ENCODE peak calls at places on chromosomes 13 and 19, in nine cellular contexts. One of them, this sample, is unnamed.
A peak's percentile ranks its signal among the peaks of the same experiment; 100 is the strongest.

GRCh38 chr19:42348211-42348610 is 22.8 kb downstream of the MEGF8 start:
- DNase-seq in bronchial epithelial cell: no peak
- DNase-seq in epithelial cell of proximal tubule: no peak
- DNase-seq in PC-3: no peak
- DNase-seq in thyroid gland: no peak
- DNase-seq in AG10803: no peak
- DNase-seq in BJ: no peak
- DNase-seq in Panc1: no peak
- DNase-seq in cardiac fibroblast: no peak
- DNase-seq in this sample: no peak

GRCh38 chr13:41505209-41505835 is 48.0 kb downstream of the RGCC start:
- DNase-seq in bronchial epithelial cell: peak; percentile 68
- DNase-seq in epithelial cell of proximal tubule: peak; percentile 22
- DNase-seq in PC-3: peak; percentile 8
- DNase-seq in thyroid gland: no peak
- DNase-seq in AG10803: peak; percentile 95
- DNase-seq in BJ: peak; percentile 90
- DNase-seq in Panc1: no peak
- DNase-seq in cardiac fibroblast: peak; percentile 92
- DNase-seq in this sample: peak; percentile 70

GRCh38 chr13:100633461-100633860 is 41.1 kb downstream of the TMTC4 start:
- DNase-seq in bronchial epithelial cell: peak; percentile 99
- DNase-seq in epithelial cell of proximal tubule: peak; percentile 92
- DNase-seq in PC-3: peak; percentile 88
- DNase-seq in thyroid gland: peak; percentile 16
- DNase-seq in AG10803: peak; percentile 94
- DNase-seq in BJ: peak; percentile 66
- DNase-seq in Panc1: peak; percentile 43
- DNase-seq in cardiac fibroblast: peak; percentile 96
- DNase-seq in this sample: peak; percentile 80

GRCh38 chr19:46629546-46630025 is 4.7 kb upstream of the PTGIR start:
- DNase-seq in bronchial epithelial cell: no peak
- DNase-seq in epithelial cell of proximal tubule: no peak
- DNase-seq in PC-3: no peak
- DNase-seq in thyroid gland: no peak
- DNase-seq in AG10803: no peak
- DNase-seq in BJ: no peak
- DNase-seq in Panc1: no peak
- DNase-seq in cardiac fibroblast: no peak
- DNase-seq in this sample: no peak

GRCh38 chr13:113078895-113079720 is 26.5 kb upstream of the F7 start:
- DNase-seq in bronchial epithelial cell: no peak
- DNase-seq in epithelial cell of proximal tubule: no peak
- DNase-seq in PC-3: no peak
- DNase-seq in thyroid gland: no peak
- DNase-seq in AG10803: no peak
- DNase-seq in BJ: no peak
- DNase-seq in Panc1: no peak
- DNase-seq in cardiac fibroblast: no peak
- DNase-seq in this sample: no peak

GRCh38 chr19:5539431-5539833 is 28.3 kb downstream of the TINCR start:
- DNase-seq in bronchial epithelial cell: no peak
- DNase-seq in epithelial cell of proximal tubule: no peak
- DNase-seq in PC-3: no peak
- DNase-seq in thyroid gland: no peak
- DNase-seq in AG10803: no peak
- DNase-seq in BJ: no peak
- DNase-seq in Panc1: no peak
- DNase-seq in cardiac fibroblast: no peak
- DNase-seq in this sample: no peak

GRCh38 chr19:28614634-28615545 is 598.1 kb downstream of the UQCRFS1 start:
- DNase-seq in bronchial epithelial cell: no peak
- DNase-seq in epithelial cell of proximal tubule: no peak
- DNase-seq in PC-3: no peak
- DNase-seq in thyroid gland: no peak
- DNase-seq in AG10803: no peak
- DNase-seq in BJ: no peak
- DNase-seq in Panc1: no peak
- DNase-seq in cardiac fibroblast: no peak
- DNase-seq in this sample: no peak

GRCh38 chr19:45470147-45471081 is 2.6 kb downstream of the FOSB start:
- DNase-seq in bronchial epithelial cell: peak; percentile 70
- DNase-seq in epithelial cell of proximal tubule: no peak
- DNase-seq in PC-3: peak; percentile 84
- DNase-seq in thyroid gland: peak; percentile 21
- DNase-seq in AG10803: peak; percentile 62
- DNase-seq in BJ: no peak
- DNase-seq in Panc1: no peak
- DNase-seq in cardiac fibroblast: peak; percentile 65
- DNase-seq in this sample: no peak

GRCh38 chr19:39843919-39844793 is 2.0 kb downstream of the FBL start:
- DNase-seq in bronchial epithelial cell: peak; percentile 50
- DNase-seq in epithelial cell of proximal tubule: no peak
- DNase-seq in PC-3: peak; percentile 64
- DNase-seq in thyroid gland: no peak
- DNase-seq in AG10803: peak; percentile 60
- DNase-seq in BJ: no peak
- DNase-seq in Panc1: peak; percentile 97
- DNase-seq in cardiac fibroblast: peak; percentile 71
- DNase-seq in this sample: no peak

DNA sequence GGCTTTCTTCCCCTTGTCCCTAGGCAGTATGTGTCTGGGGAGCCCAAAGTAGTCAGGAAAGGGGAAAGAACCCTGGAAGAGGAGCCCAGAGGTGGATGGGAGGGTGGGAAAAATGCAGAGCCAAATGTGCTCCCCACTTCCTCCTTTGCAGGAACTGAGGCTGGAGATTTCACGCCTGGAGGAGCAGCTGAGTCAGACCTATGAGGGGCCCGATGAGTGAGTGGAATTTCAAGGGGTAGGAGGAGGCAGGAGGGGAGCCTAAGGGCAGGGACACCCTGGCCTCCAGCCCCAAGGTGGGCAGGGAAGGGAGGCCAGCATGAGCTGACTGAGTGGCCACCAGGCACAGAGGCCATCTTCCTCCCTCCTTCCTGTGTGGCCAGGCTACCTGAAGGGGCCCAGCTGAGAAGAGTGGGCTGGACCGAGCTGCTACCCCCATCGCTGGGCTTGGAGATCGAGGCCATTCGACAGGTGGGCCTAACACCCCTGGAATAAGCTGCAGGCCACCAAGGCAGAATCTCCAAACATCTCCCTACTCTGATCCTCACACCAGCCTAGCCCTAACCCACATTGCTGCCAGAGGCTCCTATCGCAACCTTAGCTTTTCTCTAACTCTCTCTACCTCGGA is 14.3 kb downstream of the PTH2 start:
- DNase-seq in bronchial epithelial cell: peak; percentile 35
- DNase-seq in epithelial cell of proximal tubule: no peak
- DNase-seq in PC-3: no peak
- DNase-seq in thyroid gland: no peak
- DNase-seq in AG10803: no peak
- DNase-seq in BJ: no peak
- DNase-seq in Panc1: no peak
- DNase-seq in cardiac fibroblast: no peak
- DNase-seq in this sample: peak; percentile 16
- H3K4me3 ChIP-seq in bronchial epithelial cell: no peak overlapping the region
- H3K4me3 ChIP-seq in epithelial cell of proximal tubule: no peak overlapping the region
- H3K4me3 ChIP-seq in PC-3: no peak overlapping the region
- H3K4me3 ChIP-seq in thyroid gland: no peak overlapping the region
- H3K4me3 ChIP-seq in AG10803: no peak overlapping the region
- H3K4me3 ChIP-seq in BJ: no peak overlapping the region
- H3K4me3 ChIP-seq in Panc1: no peak overlapping the region
- H3K4me3 ChIP-seq in cardiac fibroblast: no peak overlapping the region
- H3K4me3 ChIP-seq in this sample: no peak overlapping the region

DNA sequence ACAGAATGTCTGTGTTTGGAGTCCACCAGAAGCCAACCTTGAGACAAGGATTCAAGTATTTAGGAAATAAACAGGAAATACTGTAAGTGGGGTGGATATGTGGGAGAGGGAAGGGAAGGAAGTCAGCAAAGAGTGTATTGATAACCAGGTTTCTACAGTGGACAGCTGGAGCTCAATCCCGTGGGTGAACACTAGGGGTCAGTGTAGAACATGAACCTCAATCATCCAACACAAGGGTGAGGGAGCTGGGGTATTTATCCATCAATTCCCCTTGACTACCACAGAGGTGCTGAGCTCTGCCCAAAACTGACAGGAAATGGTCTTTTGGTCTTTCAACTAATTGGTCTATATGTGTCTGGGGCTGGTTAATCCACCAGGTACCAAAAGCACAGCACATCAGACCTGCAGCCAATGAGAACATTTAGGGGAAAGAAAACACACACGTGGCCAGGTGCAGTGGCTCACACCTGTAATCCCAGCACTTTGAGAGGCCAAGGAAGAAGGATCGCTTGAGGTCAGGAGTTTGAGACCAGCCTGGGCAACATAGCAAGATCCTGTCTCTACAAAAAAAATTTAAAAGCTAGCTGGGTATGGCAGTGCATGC is 5.6 kb upstream of the SYDE1 start:
- DNase-seq in bronchial epithelial cell: peak; percentile 65
- DNase-seq in epithelial cell of proximal tubule: no peak
- DNase-seq in PC-3: peak; percentile 62
- DNase-seq in thyroid gland: peak; percentile 20
- DNase-seq in AG10803: peak; percentile 36
- DNase-seq in BJ: no peak
- DNase-seq in Panc1: peak; percentile 30
- DNase-seq in cardiac fibroblast: peak; percentile 72
- DNase-seq in this sample: no peak
- TF ChIP-seq CTCF in bronchial epithelial cell: peak; percentile 78
- TF ChIP-seq CTCF in epithelial cell of proximal tubule: peak; percentile 77
- TF ChIP-seq CTCF in PC-3: peak; percentile 80
- TF ChIP-seq CTCF in thyroid gland: peak; percentile 56
- TF ChIP-seq CTCF in AG10803: peak; percentile 75
- TF ChIP-seq CTCF in BJ: peak; percentile 78
- TF ChIP-seq CTCF in Panc1: peak; percentile 78
- TF ChIP-seq CTCF in cardiac fibroblast: peak; percentile 80
- TF ChIP-seq CTCF in this sample: peak; percentile 69

DNA sequence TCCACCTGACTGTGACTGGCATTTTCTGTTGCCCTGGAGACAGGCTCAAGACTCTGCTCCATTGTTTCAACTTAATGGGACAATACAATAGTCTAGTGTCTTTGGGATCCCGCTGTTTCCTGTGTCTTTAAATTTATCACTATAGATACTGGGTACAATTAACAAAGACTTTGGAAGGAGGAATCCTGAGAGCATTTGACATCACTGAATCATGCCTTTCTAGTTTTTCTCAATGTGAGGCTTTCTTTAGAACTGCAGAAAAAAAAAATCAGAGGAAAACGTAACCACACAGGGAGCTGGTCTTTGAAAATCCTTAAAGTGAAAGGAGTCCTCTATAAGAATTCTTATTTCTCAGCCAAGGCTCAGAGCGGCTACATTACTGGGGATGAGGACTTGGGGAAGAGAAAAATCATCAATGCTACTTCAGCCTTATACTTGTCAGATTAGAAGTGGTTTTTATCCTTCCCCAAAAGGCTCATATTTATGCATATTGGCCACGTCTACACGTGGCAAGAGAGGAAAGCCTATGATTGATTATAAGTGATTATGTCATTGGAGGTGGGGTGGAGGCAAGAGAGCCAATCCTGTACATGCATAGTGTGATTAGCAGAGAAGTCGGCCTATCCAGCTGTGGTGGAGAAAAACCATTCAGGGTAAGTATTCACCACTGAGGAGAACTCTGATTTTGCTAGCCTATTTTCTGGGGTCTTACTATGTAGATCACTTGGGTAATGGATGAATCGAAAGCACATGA is 34.4 kb upstream of the UBL3 start:
- DNase-seq in bronchial epithelial cell: no peak
- DNase-seq in epithelial cell of proximal tubule: no peak
- DNase-seq in PC-3: no peak
- DNase-seq in thyroid gland: no peak
- DNase-seq in AG10803: no peak
- DNase-seq in BJ: no peak
- DNase-seq in Panc1: no peak
- DNase-seq in cardiac fibroblast: peak; percentile 19
- DNase-seq in this sample: no peak
- H3K4me3 ChIP-seq in bronchial epithelial cell: no peak overlapping the region
- H3K4me3 ChIP-seq in epithelial cell of proximal tubule: no peak overlapping the region
- H3K4me3 ChIP-seq in PC-3: no peak overlapping the region
- H3K4me3 ChIP-seq in thyroid gland: no peak overlapping the region
- H3K4me3 ChIP-seq in AG10803: no peak overlapping the region
- H3K4me3 ChIP-seq in BJ: no peak overlapping the region
- H3K4me3 ChIP-seq in Panc1: no peak overlapping the region
- H3K4me3 ChIP-seq in cardiac fibroblast: no peak overlapping the region
- H3K4me3 ChIP-seq in this sample: no peak overlapping the region

GRCh38 chr19:2013683-2013961 is 1.9 kb downstream of the BTBD2 start:
- DNase-seq in bronchial epithelial cell: no peak
- DNase-seq in epithelial cell of proximal tubule: no peak
- DNase-seq in PC-3: no peak
- DNase-seq in thyroid gland: no peak
- DNase-seq in AG10803: no peak
- DNase-seq in BJ: no peak
- DNase-seq in Panc1: no peak
- DNase-seq in cardiac fibroblast: no peak
- DNase-seq in this sample: no peak

GRCh38 chr19:2011169-2011568 is 4.3 kb downstream of the BTBD2 start:
- DNase-seq in bronchial epithelial cell: no peak
- DNase-seq in epithelial cell of proximal tubule: no peak
- DNase-seq in PC-3: no peak
- DNase-seq in thyroid gland: no peak
- DNase-seq in AG10803: no peak
- DNase-seq in BJ: no peak
- DNase-seq in Panc1: no peak
- DNase-seq in cardiac fibroblast: no peak
- DNase-seq in this sample: no peak

GRCh38 chr19:2012941-2013682 is 2.4 kb downstream of the BTBD2 start:
- DNase-seq in bronchial epithelial cell: no peak
- DNase-seq in epithelial cell of proximal tubule: no peak
- DNase-seq in PC-3: no peak
- DNase-seq in thyroid gland: no peak
- DNase-seq in AG10803: no peak
- DNase-seq in BJ: no peak
- DNase-seq in Panc1: no peak
- DNase-seq in cardiac fibroblast: no peak
- DNase-seq in this sample: no peak

GRCh38 chr19:2014081-2014693 is 1.3 kb downstream of the BTBD2 start:
- DNase-seq in bronchial epithelial cell: no peak
- DNase-seq in epithelial cell of proximal tubule: no peak
- DNase-seq in PC-3: no peak
- DNase-seq in thyroid gland: no peak
- DNase-seq in AG10803: no peak
- DNase-seq in BJ: no peak
- DNase-seq in Panc1: no peak
- DNase-seq in cardiac fibroblast: no peak
- DNase-seq in this sample: no peak

DNA sequence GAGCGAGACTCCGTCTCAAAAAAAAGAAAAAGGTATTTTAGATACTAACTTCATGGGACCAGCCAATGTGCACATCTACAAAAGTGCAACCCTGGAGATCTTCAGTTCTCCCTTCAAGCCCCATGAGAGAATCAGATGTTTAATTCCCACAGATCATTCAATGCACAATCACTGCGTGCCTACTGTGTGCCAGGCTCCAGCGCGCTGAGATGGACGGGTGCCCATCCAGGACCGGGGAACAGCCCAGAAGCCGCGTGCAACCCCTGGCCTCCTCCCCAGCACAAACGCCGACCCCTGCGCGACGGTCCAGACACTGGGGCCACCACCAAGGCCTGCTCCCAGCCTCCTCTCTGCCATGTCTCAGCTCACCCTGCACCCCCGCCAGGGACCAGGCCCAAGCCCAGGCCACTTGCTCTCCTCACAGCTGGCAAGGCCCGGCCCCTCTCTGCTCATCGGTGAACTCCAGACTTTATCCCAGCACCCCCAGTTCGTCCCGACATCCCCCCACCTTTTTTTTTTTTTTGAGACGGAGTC is 5.3 kb downstream of the BTBD2 start:
- DNase-seq in bronchial epithelial cell: no peak
- DNase-seq in epithelial cell of proximal tubule: no peak
- DNase-seq in PC-3: no peak
- DNase-seq in thyroid gland: no peak
- DNase-seq in AG10803: no peak
- DNase-seq in BJ: no peak
- DNase-seq in Panc1: no peak
- DNase-seq in cardiac fibroblast: no peak
- DNase-seq in this sample: no peak
- TF ChIP-seq CTCF in bronchial epithelial cell: no peak
- TF ChIP-seq CTCF in epithelial cell of proximal tubule: no peak
- TF ChIP-seq CTCF in PC-3: no peak
- TF ChIP-seq CTCF in thyroid gland: no peak
- TF ChIP-seq CTCF in AG10803: no peak
- TF ChIP-seq CTCF in BJ: no peak
- TF ChIP-seq CTCF in Panc1: no peak
- TF ChIP-seq CTCF in cardiac fibroblast: no peak
- TF ChIP-seq CTCF in this sample: no peak